ENCODE peak calls at places on chromosomes 4 and X, in six cellular contexts. V, P, R, C, W and N are unnamed samples.

GRCh38 chrX:24259544-24260240 is 54.2 kb downstream of the SUPT20HL2 start:
- DNase-seq in C (no peak), P (peak), W (peak), V (peak), R (peak), N (no peak)

GRCh38 chr4:19945979-19946380 is 305.7 kb upstream of the SLIT2 start:
- DNase-seq in P (no peak), V (no peak), W (no peak), C (no peak), R (no peak), N (no peak)

GRCh38 chrX:119755981-119756533 is 2.3 kb upstream of the SOWAHD start:
- DNase-seq in R (no peak), W (no peak), P (peak), V (no peak), C (peak), N (no peak)

GRCh38 chrX:27953161-27953560 is 28.1 kb downstream of the DCAF8L1 start:
- DNase-seq in P (no peak), R (no peak), C (no peak), V (no peak), W (no peak), N (no peak)

GRCh38 chrX:38805294-38806053 is 4.2 kb downstream of the MID1IP1 start:
- DNase-seq in V (peak), W (peak), P (peak), R (peak), C (no peak), N (no peak)

GRCh38 chrX:147912093-147912801 is 528 bp downstream of the FMR1 start:
- DNase-seq in R (peak), P (no peak), V (peak), W (peak), C (no peak), N (peak)

GRCh38 chr4:139484861-139485311 is 31.0 kb downstream of the RAB33B start:
- DNase-seq in W (no peak), V (no peak), C (no peak), P (no peak), R (no peak), N (no peak)

GRCh38 chr4:46370531-46370930 is 19.4 kb downstream of the GABRA2 start:
- DNase-seq in W (no peak), C (no peak), V (no peak), P (no peak), R (no peak), N (no peak)

GRCh38 chr4:22532117-22532516 is 16.3 kb upstream of the ADGRA3 start:
- DNase-seq in P (no peak), C (no peak), V (no peak), R (no peak), W (no peak), N (no peak)

GRCh38 chrX:45803383-45803921 is 602.8 kb upstream of the DIPK2B start:
- DNase-seq in P (no peak), V (peak), C (no peak), W (no peak), R (no peak), N (no peak)

GRCh38 chrX:140525448-140525847 is 20.6 kb upstream of the SOX3 start:
- DNase-seq in C (no peak), W (no peak), V (no peak), P (no peak), R (no peak), N (no peak)

GRCh38 chrX:140524556-140524955 is 19.7 kb upstream of the SOX3 start:
- DNase-seq in R (no peak), W (no peak), P (no peak), V (no peak), C (no peak), N (no peak)

GRCh38 chrX:140521393-140521792 is 16.5 kb upstream of the SOX3 start:
- DNase-seq in W (no peak), R (no peak), C (no peak), V (no peak), P (no peak), N (no peak)

GRCh38 chrX:140526138-140526537 is 21.3 kb upstream of the SOX3 start:
- DNase-seq in C (no peak), W (no peak), R (no peak), V (no peak), P (no peak), N (no peak)
- TF ChIP-seq CHD2 in C (no peak), W (no peak), R (no peak), V (no peak), P (no peak), N (no peak)

GRCh38 chrX:42220083-42220482 is 296.7 kb upstream of the CASK start:
- DNase-seq in C (no peak), R (no peak), V (no peak), W (no peak), P (no peak), N (no peak)

GRCh38 chrX:42220722-42221121 is 297.4 kb upstream of the CASK start:
- DNase-seq in P (no peak), V (no peak), C (no peak), R (no peak), W (no peak), N (no peak)

GRCh38 chrX:42219231-42219630 is 295.9 kb upstream of the CASK start:
- DNase-seq in W (no peak), P (no peak), R (no peak), C (no peak), V (no peak), N (no peak)
- TF ChIP-seq CHD2 in W (no peak), P (no peak), R (no peak), C (no peak), V (no peak), N (no peak)

DNA sequence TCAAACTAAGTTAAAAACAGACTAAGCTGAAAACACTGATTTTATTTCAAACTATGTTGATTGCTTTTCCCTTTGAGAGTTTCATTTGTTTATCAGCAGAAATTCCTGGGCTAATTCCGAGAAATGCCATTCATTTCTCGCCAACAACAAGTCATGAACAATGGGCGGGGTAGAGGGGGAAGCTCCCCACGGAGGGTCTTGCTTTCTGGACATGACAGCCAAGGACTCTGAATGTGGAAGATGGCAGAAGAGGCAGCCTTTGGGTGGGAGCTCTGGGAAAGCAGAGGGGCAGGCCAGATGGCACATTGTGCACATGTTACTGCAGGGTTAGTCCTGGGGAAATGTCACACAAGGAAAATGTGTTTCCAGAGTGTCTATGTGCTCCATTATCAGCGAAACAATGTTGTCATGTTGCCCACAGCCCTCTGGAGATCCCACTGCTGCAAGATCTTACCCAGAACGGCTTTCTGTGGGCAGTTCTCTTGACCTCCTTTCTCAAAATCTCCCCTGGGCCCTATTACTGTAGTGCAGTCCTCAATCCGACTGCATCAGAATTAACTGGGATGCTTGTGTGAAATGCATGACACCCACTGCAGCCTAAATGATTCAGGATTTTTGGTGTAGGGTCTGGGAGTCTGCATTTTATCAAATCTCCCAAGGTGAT is 45.0 kb downstream of the CHRDL1 start:
- DNase-seq in C (no peak), P (no peak), W (no peak), V (no peak), R (no peak), N (no peak)
- TF ChIP-seq CHD2 in C (no peak), P (no peak), W (no peak), V (no peak), R (no peak), N (no peak)

GRCh38 chr4:74316397-74316796 is 8.1 kb downstream of the EPGN start:
- DNase-seq in R (no peak), W (no peak), C (no peak), P (no peak), V (no peak), N (no peak)
- TF ChIP-seq CHD2 in R (no peak), W (no peak), C (no peak), P (no peak), V (no peak), N (no peak)

DNA sequence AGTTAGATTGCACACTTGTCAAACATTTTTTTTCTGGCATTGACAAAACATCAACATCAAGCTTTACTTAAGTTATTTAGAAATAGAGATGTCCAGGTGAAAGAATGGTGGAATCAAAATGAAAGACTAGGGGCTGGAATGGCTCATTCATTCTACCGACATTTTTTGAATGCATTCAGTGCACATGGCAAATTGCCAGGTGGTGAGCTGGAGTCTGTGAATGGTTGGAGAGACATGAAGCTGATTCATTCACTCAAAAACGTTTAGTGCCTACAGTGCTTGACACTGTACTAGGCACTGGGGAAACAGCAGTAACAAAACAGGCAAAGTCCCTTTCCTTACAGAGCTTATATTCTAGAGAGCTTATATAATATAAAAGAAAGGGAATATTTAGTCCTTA is 292.3 kb downstream of the PPP1R2C start:
- DNase-seq in V (no peak), P (no peak), W (no peak), R (no peak), C (no peak), N (no peak)
- TF ChIP-seq CHD2 in V (no peak), P (no peak), W (no peak), R (no peak), C (no peak), N (no peak)

GRCh38 chrX:20063716-20064351 is 52.9 kb downstream of the MAP7D2 start:
- DNase-seq in R (peak), P (no peak), V (no peak), C (no peak), W (no peak), N (peak)
- TF ChIP-seq CHD2 in R (no peak), P (no peak), V (no peak), C (no peak), W (no peak), N (no peak)

DNA sequence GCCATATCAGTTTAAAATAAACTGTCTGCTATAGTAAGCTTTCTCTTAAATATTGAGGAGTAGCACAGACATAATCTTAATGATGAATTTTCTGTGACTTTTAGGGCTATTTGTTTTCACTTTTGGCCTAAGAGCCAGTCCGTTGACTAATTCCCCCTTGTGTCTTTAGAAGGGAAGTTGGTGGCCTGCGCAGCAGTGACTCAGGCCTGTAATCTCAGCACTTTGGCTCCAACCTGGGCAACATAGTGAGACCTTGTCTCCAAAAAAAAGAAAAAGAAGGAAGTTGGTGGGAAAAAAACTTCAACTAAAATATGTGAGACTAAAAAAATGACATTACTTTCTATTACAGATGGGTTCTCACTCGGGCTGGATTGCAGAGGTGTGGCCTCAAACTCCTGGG is 3.4 kb downstream of the NCAPG start:
- DNase-seq in R (no peak), V (no peak), C (no peak), W (no peak), P (no peak), N (no peak)
- TF ChIP-seq CHD2 in R (no peak), V (no peak), C (no peak), W (no peak), P (no peak), N (no peak)

GRCh38 chrX:53039239-53039638 is 9.3 kb upstream of the GPR173 start:
- DNase-seq in V (no peak), C (no peak), P (no peak), W (no peak), R (peak), N (no peak)
- TF ChIP-seq CHD2 in V (no peak), C (no peak), P (no peak), W (no peak), R (no peak), N (no peak)